ENCODE peak calls at places on chromosomes 5 and 9, in four cellular contexts. E is RCC 7860; K is stimulated activated CD4-positive, alpha-beta T cell treated with anti-CD3 and anti-CD28 coated beads, Interleukin-4, amount 100 ng/mL, for 1 hour; O is amniotic epithelial cell. I is an unnamed sample.

GRCh38 chr5:66769839-66770617 is 173.8 kb downstream of the MAST4 start:
- DNase-seq in O (peak), K (no peak), E (no peak), I (no peak)

GRCh38 chr9:125189361-125190289 is at the start of gene PPP6C:
- DNase-seq in O (peak), K (peak), E (peak), I (peak)

GRCh38 chr9:88694625-88695024 is 159.6 kb downstream of the NXNL2 start:
- DNase-seq in K (no peak), E (no peak), O (peak), I (no peak)

GRCh38 chr5:95050708-95051107 is 234.2 kb downstream of the MCTP1 start:
- DNase-seq in K (no peak), E (no peak), O (no peak), I (no peak)

GRCh38 chr9:83503881-83504280 is 34.3 kb downstream of the FRMD3 start:
- DNase-seq in O (no peak), E (no peak), K (no peak), I (no peak)

GRCh38 chr5:147688965-147689364 is 93.6 kb downstream of the JAKMIP2 start:
- DNase-seq in O (no peak), E (no peak), K (no peak), I (no peak)

GRCh38 chr9:3873818-3874217 is 348.0 kb upstream of the RFX3 start:
- DNase-seq in E (no peak), K (no peak), O (peak), I (no peak)

GRCh38 chr5:39717186-39717897 is 292.6 kb upstream of the DAB2 start:
- DNase-seq in K (no peak), E (no peak), O (no peak), I (no peak)

GRCh38 chr5:62259699-62260220 is 46.2 kb upstream of the KIF2A start:
- DNase-seq in O (no peak), E (no peak), K (no peak), I (no peak)

GRCh38 chr5:128703322-128703721 is 165.3 kb upstream of the FBN2 start:
- DNase-seq in K (no peak), O (no peak), E (no peak), I (no peak)

GRCh38 chr5:143889986-143890385 is 78.0 kb downstream of the HMHB1 start:
- DNase-seq in K (no peak), E (no peak), O (peak), I (no peak)

GRCh38 chr5:102591650-102592049 is 92.8 kb upstream of the SLCO6A1 start:
- DNase-seq in O (no peak), K (no peak), E (no peak), I (no peak)

GRCh38 chr9:112755675-112756074 is 5.1 kb downstream of the SNX30 start:
- DNase-seq in O (peak), K (no peak), E (no peak), I (no peak)

GRCh38 chr9:75953218-75953617 is 62.7 kb downstream of the PCSK5 start:
- DNase-seq in O (peak), K (no peak), E (no peak), I (no peak)

GRCh38 chr9:121246821-121247511 is 21.0 kb upstream of the GSN start:
- DNase-seq in K (no peak), E (peak), O (peak), I (peak)

GRCh38 chr9:35813434-35814105 is 1.3 kb downstream of the HINT2 start:
- DNase-seq in E (peak), K (no peak), O (peak), I (peak)

I was measured in RKO.